ENCODE peak calls at places on chromosomes 5 and 9, in four cellular contexts. O, G, T and D are unnamed samples.

GRCh38 chr5:154369682-154370081 is 76.1 kb upstream of the SAP30L start:
- DNase-seq in O (no peak), G (no peak), T (peak), D (no peak)

GRCh38 chr5:490116-491094 is 33.8 kb downstream of the SLC9A3 start:
- DNase-seq in O (no peak), G (no peak), T (no peak), D (no peak)

GRCh38 chr5:1171340-1171941 is 30.0 kb upstream of the SLC6A19 start:
- DNase-seq in O (no peak), G (no peak), T (peak), D (no peak)

GRCh38 chr5:54718647-54719046 is 201.1 kb downstream of the SNX18 start:
- DNase-seq in O (peak), G (no peak), T (no peak), D (no peak)

GRCh38 chr9:86614871-86615849 is 260.9 kb upstream of the TUT7 start:
- DNase-seq in O (no peak), G (peak), T (peak), D (no peak)

GRCh38 chr5:132674671-132675506 is 1.1 kb downstream of the IL4 start:
- DNase-seq in O (no peak), G (no peak), T (peak), D (no peak)

GRCh38 chr9:5089737-5090136 is 95.7 kb downstream of the INSL6 start:
- DNase-seq in O (no peak), G (no peak), T (no peak), D (no peak)

GRCh38 chr9:34998266-34998665 is 8.7 kb downstream of the DNAJB5 start:
- DNase-seq in O (no peak), G (no peak), T (no peak), D (no peak)

GRCh38 chr5:68049053-68049713 is 166.4 kb upstream of the PIK3R1 start:
- DNase-seq in O (no peak), G (no peak), T (no peak), D (no peak)

GRCh38 chr9:35829764-35830096 is 702 bp downstream of the TMEM8B start:
- DNase-seq in O (no peak), G (no peak), T (no peak), D (no peak)

GRCh38 chr5:85648495-85648894 is 969.2 kb upstream of the COX7C start:
- DNase-seq in O (no peak), G (no peak), T (no peak), D (no peak)

GRCh38 chr5:134590992-134591659 is 41.5 kb downstream of the SAR1B start:
- DNase-seq in O (peak), G (no peak), T (no peak), D (no peak)

GRCh38 chr5:11815916-11816315 is 88.3 kb downstream of the CTNND2 start:
- DNase-seq in O (no peak), G (no peak), T (no peak), D (no peak)

GRCh38 chr5:26700759-26701384 is 337.5 kb downstream of the CDH9 start:
- DNase-seq in O (no peak), G (peak), T (no peak), D (peak)

GRCh38 chr5:2569201-2569600 is 182.3 kb downstream of the IRX2 start:
- DNase-seq in O (no peak), G (no peak), T (no peak), D (no peak)

GRCh38 chr9:137270929-137271695 is 6.4 kb upstream of the TOR4A start:
- DNase-seq in O (no peak), G (no peak), T (no peak), D (peak)

GRCh38 chr5:142275496-142275895 is 49.3 kb downstream of the SPRY4 start:
- DNase-seq in O (no peak), G (no peak), T (no peak), D (no peak)

GRCh38 chr9:137007816-137008270 is 11.5 kb upstream of the CLIC3 start:
- DNase-seq in O (no peak), G (no peak), T (no peak), D (no peak)

GRCh38 chr5:36662291-36662851 is 56.0 kb downstream of the SLC1A3 start:
- DNase-seq in O (no peak), G (no peak), T (no peak), D (peak)

GRCh38 chr5:4230905-4231561 is 635.4 kb downstream of the IRX1 start:
- DNase-seq in O (no peak), G (peak), T (no peak), D (no peak)

GRCh38 chr5:83337453-83338035 is 134.0 kb upstream of the VCAN start:
- DNase-seq in O (no peak), G (no peak), T (no peak), D (no peak)

GRCh38 chr9:128798896-128799295 is 11.8 kb downstream of the TBC1D13 start:
- DNase-seq in O (no peak), G (no peak), T (no peak), D (no peak)

GRCh38 chr5:132017316-132017715 is 5.9 kb upstream of the ACSL6 start:
- DNase-seq in O (no peak), G (no peak), T (no peak), D (no peak)

GRCh38 chr9:93597871-93598646 is 21.7 kb downstream of the PHF2 start:
- DNase-seq in O (no peak), G (peak), T (no peak), D (no peak)

GRCh38 chr5:116442095-116442534 is 132.5 kb downstream of the SEMA6A start:
- DNase-seq in O (peak), G (no peak), T (peak), D (peak)

GRCh38 chr5:50553560-50553984 is 112.5 kb upstream of the EMB start:
- DNase-seq in O (no peak), G (no peak), T (peak), D (no peak)

GRCh38 chr5:95931118-95931833 is 30.4 kb downstream of the ELL2 start:
- DNase-seq in O (no peak), G (no peak), T (no peak), D (no peak)